ENCODE peak calls at places on chromosome 5, in six cellular contexts. V is endodermal cell; Q is CD8-positive, alpha-beta memory T cell; Z is naive thymus-derived CD4-positive, alpha-beta T cell; U is neuronal stem cell; W is uterus. J is an unnamed sample.

GRCh38 chr5:109905906-109906305 is 216.2 kb downstream of the MAN2A1 start:
- DNase-seq in U (peak; percentile 15), W (no peak), V (no peak), Q (no peak), Z (no peak), J (no peak)

GRCh38 chr5:154221371-154221896 is 30.9 kb downstream of the GALNT10 start:
- DNase-seq in Z (peak; percentile 61), Q (peak; percentile 32), W (no peak), U (no peak), V (no peak), J (no peak)

GRCh38 chr5:79853676-79854418 is 137.2 kb downstream of the MTX3 start:
- DNase-seq in W (no peak), V (peak; percentile 55), Q (no peak), U (no peak), Z (no peak), J (no peak)

GRCh38 chr5:51082741-51083140 is 300.5 kb upstream of the ISL1 start:
- DNase-seq in U (no peak), V (peak; percentile 68), W (no peak), Z (no peak), Q (no peak), J (no peak)

GRCh38 chr5:31317642-31318041 is 124.2 kb downstream of the CDH6 start:
- DNase-seq in Q (no peak), Z (no peak), U (no peak), V (peak; percentile 88), W (no peak), J (no peak)

GRCh38 chr5:14258840-14259239 is 115.7 kb downstream of the TRIO start:
- DNase-seq in U (peak; percentile 33), W (no peak), Q (no peak), Z (no peak), V (peak; percentile 86), J (no peak)

GRCh38 chr5:81925012-81925411 is 46.8 kb upstream of the ATG10 start:
- DNase-seq in W (no peak), U (no peak), Z (no peak), Q (no peak), V (no peak), J (no peak)

GRCh38 chr5:80668016-80668969 is 13.5 kb upstream of the DHFR start:
- DNase-seq in Z (no peak), U (no peak), W (no peak), Q (no peak), V (peak; percentile 53), J (no peak)

GRCh38 chr5:106290841-106291240 is 1379.9 kb downstream of the EFNA5 start:
- DNase-seq in Q (no peak), U (no peak), W (no peak), Z (no peak), V (no peak), J (no peak)

GRCh38 chr5:98796197-98796972 is 22.9 kb downstream of the RGMB start:
- DNase-seq in Q (no peak), W (peak; percentile 31), V (peak; percentile 89), Z (peak; percentile 62), U (peak; percentile 63), J (no peak)

GRCh38 chr5:67375606-67376005 is 179.0 kb upstream of the CD180 start:
- DNase-seq in Z (no peak), V (no peak), U (no peak), W (no peak), Q (no peak), J (no peak)

GRCh38 chr5:83097582-83098265 is 20.4 kb downstream of the XRCC4 start:
- DNase-seq in W (no peak), Q (no peak), U (no peak), Z (no peak), V (no peak), J (no peak)

GRCh38 chr5:172748341-172748843 is 22.6 kb downstream of the DUSP1 start:
- DNase-seq in Z (no peak), W (peak; percentile 65), U (no peak), Q (no peak), V (peak; percentile 87), J (no peak)

GRCh38 chr5:168047669-168048111 is 243.8 kb upstream of the WWC1 start:
- DNase-seq in W (no peak), U (no peak), Z (no peak), V (peak; percentile 92), Q (no peak), J (no peak)

GRCh38 chr5:84379749-84380148 is 4.9 kb downstream of the EDIL3 start:
- DNase-seq in Z (no peak), Q (no peak), V (no peak), W (no peak), U (no peak), J (no peak)

GRCh38 chr5:98954392-98955028 is 25.7 kb upstream of the CHD1 start:
- DNase-seq in Z (no peak), U (no peak), Q (no peak), V (no peak), W (no peak), J (no peak)

GRCh38 chr5:73120222-73121108 is at the start of gene TMEM171:
- DNase-seq in W (no peak), V (peak; percentile 88), U (peak; percentile 48), Q (peak; percentile 24), Z (no peak), J (no peak)

GRCh38 chr5:109479260-109479860 is 69.6 kb upstream of the PJA2 start:
- DNase-seq in V (no peak), W (no peak), Q (no peak), Z (peak; percentile 15), U (no peak), J (no peak)

GRCh38 chr5:93053825-93054224 is 527.2 kb downstream of the NR2F1-AS1 start:
- DNase-seq in W (no peak), Q (no peak), Z (no peak), V (no peak), U (no peak), J (no peak)

GRCh38 chr5:93044860-93045666 is 536.0 kb downstream of the NR2F1-AS1 start:
- DNase-seq in W (no peak), V (no peak), U (no peak), Z (no peak), Q (no peak), J (no peak)

GRCh38 chr5:93054424-93055165 is 526.4 kb downstream of the NR2F1-AS1 start:
- DNase-seq in Z (no peak), W (no peak), U (no peak), V (no peak), Q (no peak), J (no peak)

DNA sequence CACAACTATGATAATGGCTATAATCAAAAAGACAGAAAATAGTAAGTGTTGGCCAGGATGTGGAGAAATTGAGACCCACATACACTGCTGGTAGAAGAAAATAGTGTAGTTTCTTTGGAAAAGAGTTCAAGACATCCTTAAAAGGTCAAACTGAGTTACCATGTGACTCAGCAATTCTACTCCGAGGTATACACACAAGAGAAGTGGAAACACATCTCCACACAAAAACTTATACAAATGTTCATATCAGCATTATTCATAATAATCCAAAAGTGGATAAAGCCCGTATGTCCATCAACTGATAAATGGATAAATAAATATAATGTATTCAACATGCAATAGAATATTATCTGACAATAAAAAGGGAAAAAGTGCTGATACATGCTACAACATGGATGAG is 532.2 kb downstream of the NR2F1-AS1 start:
- DNase-seq in Z (no peak), U (no peak), W (no peak), Q (no peak), V (no peak), J (no peak)
- H3K4me1 ChIP-seq in Z (no peaks in the 10 kb centered on the region), U (no peaks in the 10 kb centered on the region), W (no peaks in the 10 kb centered on the region), Q (no peaks in the 10 kb centered on the region), V (peaks cover 11% of the 10 kb centered on the region), J (no peaks in the 10 kb centered on the region)

GRCh38 chr5:35194636-35195471 is 35.4 kb downstream of the PRLR start:
- DNase-seq in U (no peak), V (no peak), Z (no peak), Q (no peak), W (no peak), J (no peak)
- H3K27me3 ChIP-seq in U (peaks cover 3% of the 10 kb centered on the region), V (no peaks in the 10 kb centered on the region), Z (no peaks in the 10 kb centered on the region), Q (peaks cover 3% of the 10 kb centered on the region), W (no peaks in the 10 kb centered on the region), J (no peaks in the 10 kb centered on the region)

GRCh38 chr5:170235881-170236864 is 3.4 kb downstream of the C5orf58 start:
- DNase-seq in Q (no peak), V (no peak), U (no peak), Z (no peak), W (no peak), J (peak; percentile 68)

GRCh38 chr5:170233358-170233892 is 640 bp downstream of the C5orf58 start:
- DNase-seq in Q (no peak), Z (no peak), W (no peak), U (no peak), V (no peak), J (peak; percentile 50)

GRCh38 chr5:170238456-170238855 is 5.7 kb downstream of the C5orf58 start:
- DNase-seq in V (no peak), U (no peak), Q (no peak), W (no peak), Z (no peak), J (no peak)

GRCh38 chr5:170228756-170229459 is 3.9 kb upstream of the C5orf58 start:
- DNase-seq in W (no peak), Q (no peak), V (no peak), U (no peak), Z (no peak), J (no peak)

DNA sequence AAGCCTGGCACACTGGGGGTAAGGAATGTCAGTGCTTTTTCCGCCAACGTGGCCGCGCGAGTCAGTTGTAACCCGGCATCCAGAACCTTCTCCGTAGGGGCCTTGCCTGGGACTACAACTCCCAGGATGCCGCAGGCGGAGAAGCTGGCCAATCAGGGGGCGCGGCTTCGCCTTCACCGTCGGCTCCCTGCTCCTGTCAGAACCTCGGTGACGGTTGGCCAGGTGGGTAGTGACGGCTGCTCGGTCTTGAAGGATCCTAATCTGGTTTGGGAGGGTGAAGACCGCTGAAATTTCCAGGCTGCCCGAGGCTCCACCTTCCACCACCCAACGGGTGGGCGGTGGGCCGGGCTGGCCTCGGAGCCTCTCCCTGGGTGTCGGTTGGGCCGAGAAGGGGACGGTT is at the start of gene C5orf58:
- DNase-seq in W (no peak), Q (no peak), V (peak; percentile 77), U (no peak), Z (no peak), J (no peak)
- H3K4me3 ChIP-seq in W (no peak within 1 kb of the TSS), Q (no peak within 1 kb of the TSS), V (no peak within 1 kb of the TSS), U (no peak within 1 kb of the TSS), Z (no peak within 1 kb of the TSS), J (no peak within 1 kb of the TSS)

GRCh38 chr5:76494201-76494600 is 91.1 kb downstream of the IQGAP2 start:
- DNase-seq in W (no peak), Z (no peak), U (no peak), Q (no peak), V (no peak), J (no peak)

GRCh38 chr5:76493190-76493837 is 90.2 kb downstream of the IQGAP2 start:
- DNase-seq in V (no peak), W (no peak), Z (no peak), U (no peak), Q (no peak), J (no peak)

GRCh38 chr5:76492819-76493189 is 89.7 kb downstream of the IQGAP2 start:
- DNase-seq in V (no peak), Q (no peak), W (no peak), U (no peak), Z (no peak), J (no peak)

GRCh38 chr5:76498328-76498727 is 95.2 kb downstream of the IQGAP2 start:
- DNase-seq in Q (no peak), V (no peak), W (no peak), Z (no peak), U (no peak), J (no peak)

DNA sequence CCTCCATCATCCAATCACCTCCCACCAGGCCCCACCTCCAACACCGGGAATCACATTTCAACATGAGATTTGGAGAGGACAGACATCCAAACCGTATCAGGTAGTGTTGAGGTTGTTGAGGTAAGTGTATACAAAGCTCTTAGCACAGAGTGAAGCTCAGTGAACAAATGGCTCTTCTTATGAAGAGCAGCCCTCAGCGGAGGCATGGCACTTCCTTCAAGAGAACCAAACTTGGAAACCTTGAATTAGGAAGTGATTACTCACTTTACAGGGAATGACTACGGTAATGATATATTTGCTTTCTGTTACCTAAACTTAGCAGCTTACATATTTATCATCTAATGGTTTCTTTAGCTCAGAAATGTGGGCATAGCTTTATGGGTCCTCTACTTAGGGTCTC is 92.8 kb downstream of the IQGAP2 start:
- DNase-seq in U (no peak), Z (no peak), W (no peak), V (no peak), Q (no peak), J (no peak)
- H3K4me1 ChIP-seq in U (peaks cover 11% of the 10 kb centered on the region), Z (peaks cover 7% of the 10 kb centered on the region), W (no peaks in the 10 kb centered on the region), V (peaks cover 3% of the 10 kb centered on the region), Q (peaks cover 7% of the 10 kb centered on the region), J (no peaks in the 10 kb centered on the region)

J was measured in esophagus muscularis mucosa.